ENCODE peak calls at places on chromosomes 1 and 21, in six cellular contexts. S is GM23248, W is SK-N-SH, Y is GM23338, X is PC-3, A is hepatocyte. F is an unnamed sample. For H3K4me1 and H3K27me3, the result is how much of the 10 kb centered on the place peaks cover.

GRCh38 chr1:83583351-83584014 is 415.4 kb downstream of the TTLL7 start:
- DNase-seq in S (peak), W (no peak), Y (no peak), X (peak), A (peak), F (peak)

GRCh38 chr1:5993553-5994510 is 1.6 kb upstream of the NPHP4 start:
- DNase-seq in S (no peak), W (no peak), Y (peak), X (peak), A (no peak), F (no peak)

GRCh38 chr1:221440658-221441057 is 301.2 kb downstream of the DUSP10 start:
- DNase-seq in S (peak), W (no peak), Y (no peak), X (peak), A (peak), F (peak)

GRCh38 chr1:108862698-108863477 is 6.0 kb upstream of the AKNAD1 start:
- DNase-seq in S (no peak), W (no peak), Y (no peak), X (no peak), A (no peak), F (no peak)

GRCh38 chr1:34806396-34806795 is 13.6 kb downstream of the GJA4 start:
- DNase-seq in S (peak), W (no peak), Y (no peak), X (no peak), A (no peak), F (no peak)

GRCh38 chr1:49298304-49298703 is 521.6 kb upstream of the BEND5 start:
- DNase-seq in S (no peak), W (no peak), Y (peak), X (peak), A (no peak), F (no peak)

GRCh38 chr21:16535100-16535418 is 805.3 kb downstream of the USP25 start:
- DNase-seq in S (peak), W (peak), Y (no peak), X (peak), A (no peak), F (peak)

GRCh38 chr1:152185544-152186391 is 26.7 kb upstream of the RPTN start:
- DNase-seq in S (peak), W (peak), Y (peak), X (peak), A (peak), F (peak)

GRCh38 chr1:55472784-55473183 is 257.6 kb upstream of the USP24 start:
- DNase-seq in S (peak), W (no peak), Y (no peak), X (peak), A (no peak), F (no peak)

GRCh38 chr1:232437510-232437909 is 192.4 kb downstream of the SIPA1L2 start:
- DNase-seq in S (no peak), W (no peak), Y (no peak), X (no peak), A (no peak), F (no peak)

GRCh38 chr1:19387045-19387467 is 74.9 kb downstream of the SLC66A1 start:
- DNase-seq in S (no peak), W (no peak), Y (no peak), X (no peak), A (no peak), F (no peak)

GRCh38 chr1:175629318-175629694 is 114.1 kb downstream of the TNR start:
- DNase-seq in S (no peak), W (no peak), Y (peak), X (no peak), A (no peak), F (no peak)

GRCh38 chr1:18619467-18619835 is 11.2 kb upstream of the PAX7 start:
- DNase-seq in S (no peak), W (no peak), Y (no peak), X (no peak), A (no peak), F (no peak)

GRCh38 chr1:17686258-17686657 is 68.9 kb upstream of the ACTL8 start:
- DNase-seq in S (no peak), W (no peak), Y (no peak), X (no peak), A (no peak), F (no peak)

GRCh38 chr1:30727796-30728195 is 4.4 kb upstream of the MATN1 start:
- DNase-seq in S (peak), W (no peak), Y (no peak), X (peak), A (peak), F (no peak)

DNA sequence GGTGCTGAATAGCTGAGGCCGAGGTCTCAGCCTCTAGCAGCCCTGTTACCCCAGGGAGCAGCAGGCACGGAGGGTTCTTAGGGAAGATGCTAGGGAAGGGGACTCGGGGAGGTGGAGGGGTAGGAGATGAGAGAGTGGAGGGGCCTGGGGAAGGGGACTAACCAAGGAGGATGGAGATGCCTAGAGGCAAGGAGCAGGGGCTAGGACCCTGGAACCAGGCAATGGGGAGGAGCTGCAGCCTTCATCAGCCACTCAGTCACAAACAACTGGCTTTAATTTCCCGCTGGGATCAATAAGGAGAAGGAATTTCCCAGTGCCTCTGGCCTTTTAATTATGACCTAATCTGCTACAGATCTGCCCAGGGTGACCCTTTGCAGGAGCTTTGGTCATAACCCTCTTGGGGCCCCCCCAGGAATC is 2.9 kb upstream of the CRABP2 start:
- DNase-seq in S (peak), W (no peak), Y (peak), X (no peak), A (no peak), F (peak)
- H3K4me1 ChIP-seq in S (half or more), W (half or more), Y (half or more), X (half or more), A (half or more), F (half or more)

GRCh38 chr1:156646738-156647211 is 4.9 kb downstream of the BCAN start:
- DNase-seq in S (no peak), W (no peak), Y (peak), X (no peak), A (no peak), F (no peak)
- H3K27me3 ChIP-seq in S (half or more), W (under half), Y (half or more), X (under half), A (half or more), F (half or more)

DNA sequence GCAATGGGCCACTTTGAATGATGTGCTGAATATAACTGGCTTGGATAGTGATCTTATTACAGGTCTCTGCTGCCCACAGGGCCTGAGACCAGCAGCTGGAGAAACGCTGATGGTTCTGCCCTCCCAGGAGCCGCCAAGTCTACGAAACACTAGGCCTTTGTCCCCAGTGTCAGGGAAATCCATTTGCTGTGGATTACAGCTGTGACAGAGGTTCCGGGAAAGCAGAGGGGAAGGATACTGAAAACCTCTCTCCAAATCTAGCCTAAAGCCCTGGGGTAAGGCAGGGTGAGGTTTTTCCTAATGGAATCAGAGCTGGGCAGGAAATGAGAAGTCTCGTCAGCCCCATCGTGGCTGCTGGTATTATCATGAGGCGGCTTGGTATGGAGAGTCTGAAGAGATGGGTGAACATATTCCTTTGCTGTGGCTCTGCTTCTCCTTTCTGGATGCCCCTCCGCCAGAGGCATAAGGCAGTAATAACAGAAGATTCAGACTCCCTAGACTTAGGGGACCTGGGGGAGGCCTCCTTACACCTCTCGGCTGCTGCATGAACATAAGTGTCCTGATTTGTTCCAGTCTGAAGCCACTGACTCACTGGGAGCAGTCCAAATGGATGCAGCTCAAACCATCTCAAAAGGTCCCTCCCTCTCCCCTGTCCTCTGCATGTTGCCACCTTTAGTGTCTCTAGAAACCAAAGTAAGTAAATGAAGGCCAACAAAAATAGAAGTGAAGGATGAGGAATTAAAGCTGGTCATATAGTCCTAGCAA is 48.1 kb downstream of the PHC2 start:
- DNase-seq in S (peak), W (peak), Y (no peak), X (no peak), A (no peak), F (no peak)
- TF ChIP-seq EZH2phosphoT487 in S (no peak), W (no peak), Y (no peak), X (no peak), A (no peak), F (no peak)

GRCh38 chr1:156767879-156768608 is 709 bp downstream of the PRCC start:
- DNase-seq in S (peak), W (peak), Y (peak), X (no peak), A (peak), F (peak)
- H3K4me1 ChIP-seq in S (under half), W (under half), Y (under half), X (under half), A (under half), F (under half)

DNA sequence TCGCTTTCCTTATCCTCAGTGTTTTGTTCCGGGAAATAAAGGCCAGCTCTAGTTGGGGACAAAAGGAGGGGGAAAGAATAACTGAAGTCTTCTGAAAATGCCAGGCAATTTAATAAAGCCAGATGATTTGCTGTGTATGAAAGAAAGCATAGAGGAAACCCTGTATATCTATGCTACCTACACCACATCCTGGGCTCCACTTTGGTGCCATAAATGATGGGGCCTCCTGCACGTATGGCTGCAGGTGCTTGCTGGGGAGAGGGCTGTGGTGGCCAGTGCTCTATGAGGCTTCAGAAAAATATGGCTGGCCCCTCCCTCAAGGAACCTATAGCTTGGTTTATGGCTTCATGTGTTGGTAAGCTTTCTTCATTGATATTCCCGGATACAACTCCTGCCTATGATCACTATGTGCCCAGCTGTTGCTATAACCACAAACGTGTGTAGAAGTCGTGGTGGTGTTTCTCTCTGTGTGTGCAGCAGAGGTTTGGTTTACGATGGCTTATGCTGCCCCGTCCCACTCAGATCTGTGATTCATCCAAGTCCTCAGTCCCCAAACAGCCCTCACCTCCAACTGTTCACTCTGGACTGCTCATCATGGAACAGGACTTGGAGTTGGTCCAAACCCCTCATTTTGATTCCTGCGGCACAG is 59.5 kb downstream of the BACE2 start:
- DNase-seq in S (no peak), W (no peak), Y (no peak), X (no peak), A (no peak), F (no peak)
- H3K27me3 ChIP-seq in S (under half), W (under half), Y (under half), X (under half), A (under half), F (under half)

GRCh38 chr1:115073298-115074087 is 15.8 kb downstream of the TSPAN2 start:
- DNase-seq in S (no peak), W (no peak), Y (no peak), X (no peak), A (no peak), F (no peak)

GRCh38 chr1:115076384-115076906 is 12.9 kb downstream of the TSPAN2 start:
- DNase-seq in S (peak), W (no peak), Y (no peak), X (no peak), A (no peak), F (no peak)

GRCh38 chr1:115077286-115077983 is 11.9 kb downstream of the TSPAN2 start:
- DNase-seq in S (peak), W (no peak), Y (no peak), X (no peak), A (no peak), F (no peak)

GRCh38 chr1:115077984-115078330 is 11.3 kb downstream of the TSPAN2 start:
- DNase-seq in S (no peak), W (no peak), Y (no peak), X (no peak), A (no peak), F (no peak)

GRCh38 chr1:115074839-115075534 is 14.3 kb downstream of the TSPAN2 start:
- DNase-seq in S (no peak), W (no peak), Y (no peak), X (no peak), A (no peak), F (no peak)
- TF ChIP-seq EZH2phosphoT487 in S (no peak), W (no peak), Y (no peak), X (no peak), A (no peak), F (no peak)

GRCh38 chr1:20593766-20594165 is 4.9 kb downstream of the CDA start:
- DNase-seq in S (no peak), W (no peak), Y (no peak), X (no peak), A (no peak), F (no peak)

GRCh38 chr1:20597650-20598049 is 8.8 kb downstream of the CDA start:
- DNase-seq in S (no peak), W (no peak), Y (no peak), X (no peak), A (no peak), F (no peak)

GRCh38 chr1:20596106-20596505 is 7.2 kb downstream of the CDA start:
- DNase-seq in S (no peak), W (no peak), Y (no peak), X (no peak), A (no peak), F (no peak)

GRCh38 chr1:20590313-20590777 is 1.4 kb downstream of the CDA start:
- DNase-seq in S (peak), W (peak), Y (no peak), X (no peak), A (peak), F (no peak)

DNA sequence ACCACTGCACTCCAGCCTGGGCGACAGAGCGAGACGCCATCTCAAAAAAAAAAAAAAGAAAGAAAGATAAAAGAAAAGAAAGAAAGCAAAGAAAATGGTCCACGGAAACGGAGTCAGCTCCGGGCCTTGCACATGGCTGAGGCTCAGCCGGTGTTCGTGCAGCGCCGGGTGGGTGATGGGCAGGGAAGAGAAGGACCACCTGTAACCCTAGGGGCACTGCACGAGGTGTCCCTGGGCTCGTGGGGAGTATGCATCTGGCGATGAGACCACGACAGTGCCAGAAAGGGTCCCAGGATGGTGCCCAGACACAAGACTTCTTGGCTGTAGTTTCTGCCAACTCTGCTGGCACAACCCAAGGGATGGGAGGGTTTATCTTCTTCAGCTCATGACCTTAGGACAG is 5.8 kb downstream of the CDA start:
- DNase-seq in S (no peak), W (no peak), Y (no peak), X (no peak), A (no peak), F (no peak)
- H3K4me1 ChIP-seq in S (under half), W (under half), Y (under half), X (under half), A (under half), F (under half)

GRCh38 chr1:99786751-99787501 is 20.5 kb upstream of the FRRS1 start:
- DNase-seq in S (no peak), W (no peak), Y (no peak), X (no peak), A (no peak), F (no peak)
- H3K27me3 ChIP-seq in S (under half), W (under half), Y (under half), X (under half), A (under half), F (under half)

F was measured in neural progenitor cell.